ENCODE peak calls at places on chromosomes 13 and 19, in nine cellular contexts. One of them, this sample, is unnamed.

GRCh38 chr13:96551540-96551939 is 442.7 kb downstream of the OXGR1 start:
- DNase-seq in lower leg skin: no peak
- DNase-seq in NCI-H2029: no peak
- DNase-seq in activated T-cell treated with anti-CD3 and anti-CD28 coated beads for 24 hours: no peak
- DNase-seq in effector CD4-positive, alpha-beta T cell: no peak
- DNase-seq in GM18507: no peak
- DNase-seq in T-helper 2 cell: no peak
- DNase-seq in activated naive CD4-positive, alpha-beta T cell: no peak
- DNase-seq in cardiac fibroblast: no peak
- DNase-seq in this sample: no peak

GRCh38 chr13:104315606-104316005 is 1249.4 kb upstream of the SLC10A2 start:
- DNase-seq in T-helper 2 cell: no peak
- DNase-seq in activated T-cell treated with anti-CD3 and anti-CD28 coated beads for 24 hours: no peak
- DNase-seq in activated naive CD4-positive, alpha-beta T cell: no peak
- DNase-seq in GM18507: no peak
- DNase-seq in cardiac fibroblast: peak
- DNase-seq in NCI-H2029: no peak
- DNase-seq in effector CD4-positive, alpha-beta T cell: no peak
- DNase-seq in lower leg skin: no peak
- DNase-seq in this sample: no peak

GRCh38 chr13:20960663-20961309 is 58.2 kb upstream of the XPO4 start:
- DNase-seq in GM18507: no peak
- DNase-seq in cardiac fibroblast: no peak
- DNase-seq in NCI-H2029: peak
- DNase-seq in lower leg skin: no peak
- DNase-seq in activated T-cell treated with anti-CD3 and anti-CD28 coated beads for 24 hours: no peak
- DNase-seq in T-helper 2 cell: no peak
- DNase-seq in effector CD4-positive, alpha-beta T cell: no peak
- DNase-seq in activated naive CD4-positive, alpha-beta T cell: no peak
- DNase-seq in this sample: no peak

GRCh38 chr13:23472189-23472588 is 38.7 kb upstream of the SACS start:
- DNase-seq in GM18507: no peak
- DNase-seq in activated naive CD4-positive, alpha-beta T cell: no peak
- DNase-seq in lower leg skin: no peak
- DNase-seq in activated T-cell treated with anti-CD3 and anti-CD28 coated beads for 24 hours: no peak
- DNase-seq in effector CD4-positive, alpha-beta T cell: no peak
- DNase-seq in cardiac fibroblast: no peak
- DNase-seq in T-helper 2 cell: no peak
- DNase-seq in NCI-H2029: no peak
- DNase-seq in this sample: no peak

GRCh38 chr13:35780613-35781012 is 304.1 kb upstream of the MAB21L1 start:
- DNase-seq in GM18507: no peak
- DNase-seq in activated T-cell treated with anti-CD3 and anti-CD28 coated beads for 24 hours: no peak
- DNase-seq in effector CD4-positive, alpha-beta T cell: no peak
- DNase-seq in T-helper 2 cell: no peak
- DNase-seq in activated naive CD4-positive, alpha-beta T cell: no peak
- DNase-seq in cardiac fibroblast: no peak
- DNase-seq in lower leg skin: no peak
- DNase-seq in NCI-H2029: no peak
- DNase-seq in this sample: no peak

GRCh38 chr19:51422053-51422448 is 4.6 kb upstream of the SIGLEC10 start:
- DNase-seq in T-helper 2 cell: peak
- DNase-seq in effector CD4-positive, alpha-beta T cell: peak
- DNase-seq in GM18507: peak
- DNase-seq in NCI-H2029: no peak
- DNase-seq in activated naive CD4-positive, alpha-beta T cell: peak
- DNase-seq in lower leg skin: peak
- DNase-seq in activated T-cell treated with anti-CD3 and anti-CD28 coated beads for 24 hours: peak
- DNase-seq in cardiac fibroblast: peak
- DNase-seq in this sample: peak

GRCh38 chr13:83153833-83154232 is 728.4 kb downstream of the SLITRK1 start:
- DNase-seq in T-helper 2 cell: no peak
- DNase-seq in effector CD4-positive, alpha-beta T cell: no peak
- DNase-seq in NCI-H2029: no peak
- DNase-seq in cardiac fibroblast: no peak
- DNase-seq in activated naive CD4-positive, alpha-beta T cell: no peak
- DNase-seq in lower leg skin: no peak
- DNase-seq in activated T-cell treated with anti-CD3 and anti-CD28 coated beads for 24 hours: no peak
- DNase-seq in GM18507: no peak
- DNase-seq in this sample: no peak

GRCh38 chr19:39941615-39942507 is 7.4 kb upstream of the FCGBP start:
- DNase-seq in activated T-cell treated with anti-CD3 and anti-CD28 coated beads for 24 hours: peak
- DNase-seq in T-helper 2 cell: peak
- DNase-seq in effector CD4-positive, alpha-beta T cell: peak
- DNase-seq in lower leg skin: peak
- DNase-seq in activated naive CD4-positive, alpha-beta T cell: no peak
- DNase-seq in GM18507: no peak
- DNase-seq in NCI-H2029: no peak
- DNase-seq in cardiac fibroblast: peak
- DNase-seq in this sample: peak

GRCh38 chr19:19120308-19121156 is 17.7 kb downstream of the TMEM161A start:
- DNase-seq in effector CD4-positive, alpha-beta T cell: no peak
- DNase-seq in lower leg skin: no peak
- DNase-seq in NCI-H2029: peak
- DNase-seq in activated naive CD4-positive, alpha-beta T cell: no peak
- DNase-seq in GM18507: no peak
- DNase-seq in cardiac fibroblast: peak
- DNase-seq in activated T-cell treated with anti-CD3 and anti-CD28 coated beads for 24 hours: no peak
- DNase-seq in T-helper 2 cell: no peak
- DNase-seq in this sample: no peak

GRCh38 chr19:45523642-45524256 is 16.5 kb downstream of the VASP start:
- DNase-seq in T-helper 2 cell: peak
- DNase-seq in effector CD4-positive, alpha-beta T cell: peak
- DNase-seq in activated naive CD4-positive, alpha-beta T cell: peak
- DNase-seq in lower leg skin: peak
- DNase-seq in activated T-cell treated with anti-CD3 and anti-CD28 coated beads for 24 hours: peak
- DNase-seq in cardiac fibroblast: peak
- DNase-seq in NCI-H2029: peak
- DNase-seq in GM18507: peak
- DNase-seq in this sample: peak

GRCh38 chr19:2986951-2987491 is 9.7 kb downstream of the TLE6 start:
- DNase-seq in effector CD4-positive, alpha-beta T cell: no peak
- DNase-seq in activated naive CD4-positive, alpha-beta T cell: no peak
- DNase-seq in cardiac fibroblast: no peak
- DNase-seq in lower leg skin: no peak
- DNase-seq in T-helper 2 cell: no peak
- DNase-seq in activated T-cell treated with anti-CD3 and anti-CD28 coated beads for 24 hours: no peak
- DNase-seq in GM18507: no peak
- DNase-seq in NCI-H2029: no peak
- DNase-seq in this sample: no peak

GRCh38 chr19:3577741-3578344 is 5.1 kb downstream of the HMG20B start:
- DNase-seq in GM18507: no peak
- DNase-seq in activated naive CD4-positive, alpha-beta T cell: no peak
- DNase-seq in lower leg skin: no peak
- DNase-seq in NCI-H2029: no peak
- DNase-seq in T-helper 2 cell: no peak
- DNase-seq in effector CD4-positive, alpha-beta T cell: no peak
- DNase-seq in cardiac fibroblast: no peak
- DNase-seq in activated T-cell treated with anti-CD3 and anti-CD28 coated beads for 24 hours: no peak
- DNase-seq in this sample: no peak